ENCODE peak calls at places on chromosomes 16 and 17, in four cellular contexts. F is A549, L is fibroblast of mammary gland, H is astrocyte of the spinal cord. U is an unnamed sample.

GRCh38 chr17:36947922-36948716 is 635 bp upstream of the AATF start:
- DNase-seq in F (no peak), L (no peak), H (no peak), U (no peak)

GRCh38 chr16:87384162-87384999 is 805 bp upstream of the FBXO31 start:
- DNase-seq in L (no peak), H (no peak), F (peak; percentile 42), U (no peak)

GRCh38 chr17:38427160-38427949 is 909 bp upstream of the ARHGAP23 start:
- DNase-seq in H (no peak), L (no peak), F (no peak), U (no peak)

GRCh38 chr17:79944251-79944812 is 91.3 kb downstream of the TBC1D16 start:
- DNase-seq in L (no peak), F (no peak), H (no peak), U (no peak)

GRCh38 chr17:76492250-76492988 is 8.8 kb downstream of the RHBDF2 start:
- DNase-seq in F (no peak), L (no peak), H (no peak), U (no peak)

GRCh38 chr17:15475620-15476354 is 8.4 kb upstream of the CDRT4 start:
- DNase-seq in H (peak; percentile 45), L (peak; percentile 80), F (no peak), U (peak; percentile 85)

GRCh38 chr17:238071-238963 is 56.9 kb upstream of the DOC2B start:
- DNase-seq in L (no peak), H (no peak), F (no peak), U (no peak)

GRCh38 chr17:56710986-56711385 is 117.5 kb downstream of the NOG start:
- DNase-seq in L (no peak), F (no peak), H (no peak), U (no peak)

GRCh38 chr17:79902146-79902791 is 63.0 kb upstream of the CBX4 start:
- DNase-seq in F (no peak), H (no peak), L (no peak), U (no peak)

DNA sequence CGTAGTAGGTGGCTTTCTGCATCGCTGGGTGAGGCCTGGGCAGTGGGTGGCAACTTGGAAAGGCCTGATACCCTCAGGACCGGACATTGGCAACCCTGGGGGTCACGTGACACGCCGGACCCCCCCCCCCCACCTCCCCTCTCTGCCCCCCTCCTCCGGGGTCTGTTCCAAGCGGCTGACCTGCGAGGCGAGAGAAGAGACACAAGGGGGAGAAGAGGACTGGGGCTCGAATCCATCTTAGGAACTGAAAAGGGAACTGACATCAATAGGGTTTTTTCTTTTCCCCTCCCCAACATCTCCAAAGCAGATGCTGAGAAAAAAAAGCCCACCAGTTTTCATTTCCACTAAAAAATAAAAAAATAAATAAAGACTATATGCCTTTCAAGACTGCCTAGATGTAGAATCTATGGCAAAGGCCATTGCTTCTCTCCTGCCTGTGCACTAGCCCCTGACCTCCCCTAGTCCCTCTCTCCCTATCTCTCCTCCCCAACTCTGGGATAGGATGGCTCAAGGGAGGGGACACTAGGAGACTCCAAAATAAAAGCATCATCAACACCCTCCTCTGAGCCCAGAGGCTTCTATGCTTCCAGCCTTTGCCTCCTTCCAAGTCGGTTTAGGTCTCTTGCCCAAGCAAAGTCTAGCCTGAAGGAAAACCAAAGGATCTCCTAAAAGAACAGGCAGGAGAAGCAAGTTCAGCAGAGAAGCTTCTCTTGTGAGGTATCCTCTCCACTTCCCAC is 7.7 kb upstream of the HOXB2 start:
- DNase-seq in H (peak; percentile 72), F (no peak), L (no peak), U (no peak)
- H3K4me3 ChIP-seq in H (peak overlapping the region; percentile 16), F (no peak overlapping the region), L (no peak overlapping the region), U (no peak overlapping the region)

DNA sequence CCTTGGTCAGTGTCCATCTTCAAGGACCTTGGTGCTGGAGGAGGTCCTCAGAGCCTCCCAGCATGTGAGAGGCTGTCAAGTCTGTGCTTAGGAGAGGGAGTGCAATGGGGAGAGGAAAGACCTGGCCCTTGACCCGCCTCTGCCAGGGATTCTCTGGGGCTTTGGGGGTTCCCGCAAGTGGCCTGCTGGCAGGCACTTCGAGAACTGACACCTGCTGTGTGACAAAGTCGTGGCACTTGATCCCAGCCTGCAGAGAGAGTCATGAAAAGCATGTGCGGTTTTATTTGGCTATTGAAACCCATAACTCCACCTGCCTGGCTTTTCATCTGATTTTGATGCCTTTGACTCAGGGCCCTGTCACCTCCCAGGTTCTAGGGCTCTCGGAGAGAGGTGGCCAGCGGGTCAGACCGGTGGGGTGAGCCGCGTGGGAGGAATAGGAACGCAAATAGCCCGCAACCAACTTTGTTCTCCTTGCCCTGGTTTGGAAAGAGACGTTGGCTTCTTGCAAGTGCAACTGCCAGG is 42.8 kb upstream of the GSE1 start:
- DNase-seq in H (no peak), F (no peak), L (no peak), U (no peak)
- H3K4me3 ChIP-seq in H (no peak overlapping the region), F (no peak overlapping the region), L (no peak overlapping the region), U (no peak overlapping the region)

GRCh38 chr16:49598386-49599170 is 225.0 kb downstream of the C16orf78 start:
- DNase-seq in L (no peak), F (no peak), H (no peak), U (no peak)

GRCh38 chr16:49596699-49597291 is 223.2 kb downstream of the C16orf78 start:
- DNase-seq in H (peak; percentile 23), F (no peak), L (no peak), U (no peak)

GRCh38 chr16:49596119-49596518 is 222.5 kb downstream of the C16orf78 start:
- DNase-seq in H (peak; percentile 61), L (peak; percentile 53), F (no peak), U (no peak)

GRCh38 chr16:49599281-49599680 is 225.7 kb downstream of the C16orf78 start:
- DNase-seq in L (no peak), H (no peak), F (no peak), U (no peak)

GRCh38 chr16:49597796-49598195 is 224.2 kb downstream of the C16orf78 start:
- DNase-seq in F (no peak), H (no peak), L (no peak), U (no peak)
- H3K4me3 ChIP-seq in F (no peak overlapping the region), H (no peak overlapping the region), L (no peak overlapping the region), U (no peak overlapping the region)

GRCh38 chr17:61481421-61481820 is 29.2 kb downstream of the TBX4 start:
- DNase-seq in L (no peak), F (no peak), H (no peak), U (no peak)
- H3K4me3 ChIP-seq in L (no peak overlapping the region), F (no peak overlapping the region), H (no peak overlapping the region), U (no peak overlapping the region)

DNA sequence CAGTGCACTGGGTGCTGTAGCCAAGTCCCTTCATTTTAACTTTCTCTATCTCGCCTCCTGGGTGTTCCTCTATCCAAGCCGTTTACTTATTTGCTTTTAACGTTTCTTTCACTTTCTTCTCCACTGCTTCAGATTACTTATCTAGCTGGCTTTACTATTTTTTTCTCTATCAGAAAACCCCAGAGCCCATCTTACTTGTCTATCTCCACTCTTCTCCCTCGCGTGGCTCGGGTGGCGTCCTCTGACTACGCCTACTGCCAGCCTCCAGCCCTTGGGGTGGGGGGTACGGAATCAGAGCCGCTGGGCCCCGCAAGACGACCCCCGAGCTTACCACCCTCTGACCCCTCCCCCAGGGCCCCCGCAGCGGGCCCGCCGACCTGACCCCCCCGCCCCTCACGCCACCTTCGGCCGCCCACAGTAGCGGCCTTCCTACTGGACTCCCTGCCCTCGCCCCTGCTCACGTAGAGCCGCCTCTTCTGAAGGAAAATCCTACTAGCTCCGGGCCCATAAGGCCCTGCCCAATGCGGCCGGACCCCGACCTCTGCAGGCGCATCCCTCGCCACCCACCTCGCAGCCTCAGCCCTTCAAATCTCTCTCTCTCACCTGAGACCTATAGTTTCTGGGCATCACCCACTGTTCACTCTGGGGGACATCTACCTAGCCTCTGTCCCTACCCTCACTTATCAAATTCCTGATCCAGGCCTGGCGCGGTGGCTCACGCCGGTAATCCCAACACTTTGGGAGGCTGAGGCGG is 1.0 kb upstream of the SLC12A4 start:
- DNase-seq in H (peak; percentile 11), L (no peak), F (no peak), U (peak; percentile 35)
- H3K4me3 ChIP-seq in H (peak overlapping the region; percentile 92), L (peak overlapping the region; percentile 63), F (peak overlapping the region; percentile 95), U (peak overlapping the region; percentile 96)

GRCh38 chr17:49003557-49004511 is 6.6 kb downstream of the IGF2BP1 start:
- DNase-seq in F (no peak), L (no peak), H (peak; percentile 58), U (peak; percentile 54)
- H3K4me3 ChIP-seq in F (peak overlapping the region; percentile 60), L (no peak overlapping the region), H (peak overlapping the region; percentile 50), U (peak overlapping the region; percentile 64)

GRCh38 chr16:53896711-53897110 is 192.8 kb downstream of the FTO start:
- DNase-seq in F (no peak), H (no peak), L (no peak), U (no peak)
- H3K4me3 ChIP-seq in F (no peak overlapping the region), H (no peak overlapping the region), L (no peak overlapping the region), U (no peak overlapping the region)

GRCh38 chr16:72983241-72983640 is 64.7 kb downstream of the ZFHX3 start:
- DNase-seq in H (no peak), F (no peak), L (no peak), U (no peak)
- H3K4me3 ChIP-seq in H (no peak overlapping the region), F (no peak overlapping the region), L (no peak overlapping the region), U (no peak overlapping the region)

U was measured in fibroblast of villous mesenchyme.